ENCODE peak calls at places on chromosome 15, in six cellular contexts. One of them, this sample, is unnamed.

GRCh38 chr15:51750942-51751686 is at the start of gene TMOD2:
- DNase-seq in GM20000: peak; percentile 82
- DNase-seq in CD4-positive, alpha-beta T cell: peak; percentile 52
- DNase-seq in neural crest cell: peak; percentile 35
- DNase-seq in endothelial cell of umbilical vein: no peak
- DNase-seq in bronchial epithelial cell: peak; percentile 48
- DNase-seq in this sample: peak; percentile 60

GRCh38 chr15:94924971-94925593 is 693.7 kb downstream of the MCTP2 start:
- DNase-seq in neural crest cell: no peak
- DNase-seq in GM20000: no peak
- DNase-seq in CD4-positive, alpha-beta T cell: no peak
- DNase-seq in bronchial epithelial cell: no peak
- DNase-seq in endothelial cell of umbilical vein: peak; percentile 43
- DNase-seq in this sample: no peak

GRCh38 chr15:92149029-92149428 is 244.7 kb upstream of the ST8SIA2 start:
- DNase-seq in bronchial epithelial cell: no peak
- DNase-seq in endothelial cell of umbilical vein: no peak
- DNase-seq in neural crest cell: no peak
- DNase-seq in CD4-positive, alpha-beta T cell: no peak
- DNase-seq in GM20000: no peak
- DNase-seq in this sample: no peak

GRCh38 chr15:66566963-66567531 is 1.2 kb upstream of the LCTL start:
- DNase-seq in neural crest cell: peak; percentile 87
- DNase-seq in GM20000: peak; percentile 77
- DNase-seq in endothelial cell of umbilical vein: peak; percentile 67
- DNase-seq in CD4-positive, alpha-beta T cell: peak; percentile 23
- DNase-seq in bronchial epithelial cell: peak; percentile 34
- DNase-seq in this sample: peak; percentile 55

GRCh38 chr15:51992953-51993352 is 21.4 kb upstream of the LEO1 start:
- DNase-seq in neural crest cell: no peak
- DNase-seq in CD4-positive, alpha-beta T cell: no peak
- DNase-seq in bronchial epithelial cell: peak; percentile 86
- DNase-seq in GM20000: no peak
- DNase-seq in endothelial cell of umbilical vein: peak; percentile 74
- DNase-seq in this sample: no peak

GRCh38 chr15:56149071-56149470 is 94.6 kb downstream of the RFX7 start:
- DNase-seq in GM20000: no peak
- DNase-seq in endothelial cell of umbilical vein: no peak
- DNase-seq in neural crest cell: no peak
- DNase-seq in CD4-positive, alpha-beta T cell: no peak
- DNase-seq in bronchial epithelial cell: no peak
- DNase-seq in this sample: no peak

GRCh38 chr15:29920515-29920914 is 98.2 kb upstream of the TJP1 start:
- DNase-seq in GM20000: no peak
- DNase-seq in bronchial epithelial cell: peak; percentile 94
- DNase-seq in CD4-positive, alpha-beta T cell: no peak
- DNase-seq in endothelial cell of umbilical vein: no peak
- DNase-seq in neural crest cell: no peak
- DNase-seq in this sample: no peak

GRCh38 chr15:44157679-44158078 is 37.4 kb downstream of the FRMD5 start:
- DNase-seq in GM20000: no peak
- DNase-seq in bronchial epithelial cell: peak; percentile 93
- DNase-seq in CD4-positive, alpha-beta T cell: no peak
- DNase-seq in endothelial cell of umbilical vein: peak; percentile 94
- DNase-seq in neural crest cell: no peak
- DNase-seq in this sample: no peak

GRCh38 chr15:29849218-29849617 is 26.9 kb upstream of the TJP1 start:
- DNase-seq in endothelial cell of umbilical vein: no peak
- DNase-seq in CD4-positive, alpha-beta T cell: no peak
- DNase-seq in neural crest cell: no peak
- DNase-seq in GM20000: no peak
- DNase-seq in bronchial epithelial cell: peak; percentile 52
- DNase-seq in this sample: no peak

GRCh38 chr15:101361418-101361817 is 66.4 kb upstream of the SNRPA1 start:
- DNase-seq in neural crest cell: no peak
- DNase-seq in bronchial epithelial cell: peak; percentile 66
- DNase-seq in CD4-positive, alpha-beta T cell: no peak
- DNase-seq in GM20000: no peak
- DNase-seq in endothelial cell of umbilical vein: no peak
- DNase-seq in this sample: no peak

GRCh38 chr15:53716909-53717878 is 42.3 kb downstream of the WDR72 start:
- DNase-seq in CD4-positive, alpha-beta T cell: no peak
- DNase-seq in neural crest cell: no peak
- DNase-seq in bronchial epithelial cell: peak; percentile 22
- DNase-seq in endothelial cell of umbilical vein: peak; percentile 21
- DNase-seq in GM20000: no peak
- DNase-seq in this sample: no peak

GRCh38 chr15:50138391-50138790 is 19.4 kb upstream of the ATP8B4 start:
- DNase-seq in GM20000: no peak
- DNase-seq in bronchial epithelial cell: no peak
- DNase-seq in CD4-positive, alpha-beta T cell: no peak
- DNase-seq in neural crest cell: no peak
- DNase-seq in endothelial cell of umbilical vein: no peak
- DNase-seq in this sample: no peak
- TF ChIP-seq CTCF in GM20000: no peak
- TF ChIP-seq CTCF in bronchial epithelial cell: peak; percentile 12
- TF ChIP-seq CTCF in CD4-positive, alpha-beta T cell: no peak
- TF ChIP-seq CTCF in neural crest cell: peak; percentile 32
- TF ChIP-seq CTCF in endothelial cell of umbilical vein: no peak
- TF ChIP-seq CTCF in this sample: peak; percentile 40

GRCh38 chr15:75042730-75043508 is 19.5 kb downstream of the PPCDC start:
- DNase-seq in endothelial cell of umbilical vein: peak; percentile 63
- DNase-seq in bronchial epithelial cell: peak; percentile 32
- DNase-seq in CD4-positive, alpha-beta T cell: peak; percentile 37
- DNase-seq in GM20000: peak; percentile 84
- DNase-seq in neural crest cell: peak; percentile 25
- DNase-seq in this sample: no peak
- TF ChIP-seq CTCF in endothelial cell of umbilical vein: peak; percentile 49
- TF ChIP-seq CTCF in bronchial epithelial cell: peak; percentile 60
- TF ChIP-seq CTCF in CD4-positive, alpha-beta T cell: no peak
- TF ChIP-seq CTCF in GM20000: peak; percentile 75
- TF ChIP-seq CTCF in neural crest cell: peak; percentile 51
- TF ChIP-seq CTCF in this sample: no peak

DNA sequence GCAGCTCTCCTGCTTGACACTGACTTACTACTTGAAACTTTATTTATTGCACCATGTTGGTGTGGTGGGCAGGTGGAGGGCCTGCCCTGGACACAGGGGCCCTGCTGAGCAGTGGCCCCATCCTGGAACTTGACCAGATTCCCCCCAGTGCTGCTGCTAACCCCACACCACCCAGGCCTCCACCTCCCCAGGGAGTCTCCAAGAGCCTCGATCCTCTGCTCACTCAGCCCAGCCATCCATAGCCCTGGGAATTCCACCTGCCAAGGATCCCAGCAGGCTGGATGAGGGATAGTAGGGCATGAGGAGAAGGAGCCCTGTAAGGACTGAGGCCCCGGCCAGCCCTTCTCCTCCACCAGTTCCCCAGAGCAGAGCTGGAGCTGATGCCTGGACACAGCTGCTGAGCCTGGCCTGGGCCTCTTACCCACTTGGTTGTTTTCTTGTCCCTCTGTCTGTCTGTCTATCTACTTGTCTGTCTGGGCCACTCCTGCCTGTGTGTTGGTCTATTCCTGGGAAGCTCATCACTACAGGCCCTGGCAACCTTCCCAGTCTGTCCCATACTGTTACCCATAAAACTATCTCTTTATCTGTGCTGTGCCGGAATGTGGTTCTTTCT is 2.8 kb downstream of the CHAC1 start:
- DNase-seq in endothelial cell of umbilical vein: no peak
- DNase-seq in CD4-positive, alpha-beta T cell: no peak
- DNase-seq in neural crest cell: no peak
- DNase-seq in GM20000: no peak
- DNase-seq in bronchial epithelial cell: no peak
- DNase-seq in this sample: no peak
- TF ChIP-seq CTCF in endothelial cell of umbilical vein: no peak
- TF ChIP-seq CTCF in CD4-positive, alpha-beta T cell: no peak
- TF ChIP-seq CTCF in neural crest cell: no peak
- TF ChIP-seq CTCF in GM20000: no peak
- TF ChIP-seq CTCF in bronchial epithelial cell: no peak
- TF ChIP-seq CTCF in this sample: no peak

GRCh38 chr15:33612721-33613304 is 302.0 kb downstream of the RYR3 start:
- DNase-seq in endothelial cell of umbilical vein: no peak
- DNase-seq in bronchial epithelial cell: no peak
- DNase-seq in CD4-positive, alpha-beta T cell: no peak
- DNase-seq in neural crest cell: no peak
- DNase-seq in GM20000: no peak
- DNase-seq in this sample: no peak

DNA sequence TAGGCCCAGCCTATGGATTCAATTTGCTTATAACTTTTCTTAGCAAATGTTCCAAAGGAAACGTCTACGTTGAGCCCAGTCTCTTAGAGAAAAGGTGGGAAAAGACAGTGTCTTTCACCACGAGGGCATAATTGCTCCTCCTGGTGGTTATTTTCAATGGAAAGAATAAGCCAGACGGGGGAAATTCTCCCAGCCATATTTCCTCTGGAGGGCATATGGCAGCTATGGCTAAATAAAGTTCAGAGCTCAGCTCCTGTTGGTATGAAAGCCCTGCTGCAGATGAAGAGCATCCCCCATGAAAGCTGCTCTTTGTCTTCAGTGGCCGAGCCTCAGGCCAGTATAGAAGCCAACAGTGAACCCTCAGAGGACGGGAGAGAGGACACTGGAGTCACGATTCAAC is 297.9 kb downstream of the RYR3 start:
- DNase-seq in CD4-positive, alpha-beta T cell: no peak
- DNase-seq in bronchial epithelial cell: no peak
- DNase-seq in GM20000: no peak
- DNase-seq in endothelial cell of umbilical vein: no peak
- DNase-seq in neural crest cell: peak; percentile 5
- DNase-seq in this sample: no peak
- TF ChIP-seq CTCF in CD4-positive, alpha-beta T cell: no peak
- TF ChIP-seq CTCF in bronchial epithelial cell: peak; percentile 23
- TF ChIP-seq CTCF in GM20000: no peak
- TF ChIP-seq CTCF in endothelial cell of umbilical vein: no peak
- TF ChIP-seq CTCF in neural crest cell: peak; percentile 53
- TF ChIP-seq CTCF in this sample: no peak

GRCh38 chr15:75758071-75758872 is 45.6 kb upstream of the CSPG4 start:
- DNase-seq in CD4-positive, alpha-beta T cell: peak; percentile 26
- DNase-seq in bronchial epithelial cell: peak; percentile 69
- DNase-seq in endothelial cell of umbilical vein: peak; percentile 54
- DNase-seq in neural crest cell: peak; percentile 76
- DNase-seq in GM20000: peak; percentile 83
- DNase-seq in this sample: peak; percentile 73
- TF ChIP-seq CTCF in CD4-positive, alpha-beta T cell: no peak
- TF ChIP-seq CTCF in bronchial epithelial cell: peak; percentile 29
- TF ChIP-seq CTCF in endothelial cell of umbilical vein: no peak
- TF ChIP-seq CTCF in neural crest cell: peak; percentile 35
- TF ChIP-seq CTCF in GM20000: no peak
- TF ChIP-seq CTCF in this sample: no peak

DNA sequence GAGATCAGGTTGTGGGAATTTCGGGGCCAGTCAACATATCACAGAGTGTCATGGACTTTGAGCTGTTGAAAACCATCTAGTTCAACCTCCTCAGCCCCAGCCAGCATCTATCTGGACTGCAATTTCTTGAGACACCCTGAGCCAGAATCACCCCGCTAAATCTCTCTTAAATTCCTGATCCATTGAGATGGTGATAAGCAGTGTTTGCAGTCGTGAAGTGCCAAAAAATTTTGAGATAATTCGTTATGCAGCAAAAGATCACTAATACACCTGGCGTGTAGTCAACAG is 29.3 kb downstream of the TMED3 start:
- DNase-seq in neural crest cell: no peak
- DNase-seq in bronchial epithelial cell: no peak
- DNase-seq in GM20000: no peak
- DNase-seq in endothelial cell of umbilical vein: no peak
- DNase-seq in CD4-positive, alpha-beta T cell: no peak
- DNase-seq in this sample: no peak
- TF ChIP-seq CTCF in neural crest cell: no peak
- TF ChIP-seq CTCF in bronchial epithelial cell: no peak
- TF ChIP-seq CTCF in GM20000: no peak
- TF ChIP-seq CTCF in endothelial cell of umbilical vein: no peak
- TF ChIP-seq CTCF in CD4-positive, alpha-beta T cell: no peak
- TF ChIP-seq CTCF in this sample: peak; percentile 18

DNA sequence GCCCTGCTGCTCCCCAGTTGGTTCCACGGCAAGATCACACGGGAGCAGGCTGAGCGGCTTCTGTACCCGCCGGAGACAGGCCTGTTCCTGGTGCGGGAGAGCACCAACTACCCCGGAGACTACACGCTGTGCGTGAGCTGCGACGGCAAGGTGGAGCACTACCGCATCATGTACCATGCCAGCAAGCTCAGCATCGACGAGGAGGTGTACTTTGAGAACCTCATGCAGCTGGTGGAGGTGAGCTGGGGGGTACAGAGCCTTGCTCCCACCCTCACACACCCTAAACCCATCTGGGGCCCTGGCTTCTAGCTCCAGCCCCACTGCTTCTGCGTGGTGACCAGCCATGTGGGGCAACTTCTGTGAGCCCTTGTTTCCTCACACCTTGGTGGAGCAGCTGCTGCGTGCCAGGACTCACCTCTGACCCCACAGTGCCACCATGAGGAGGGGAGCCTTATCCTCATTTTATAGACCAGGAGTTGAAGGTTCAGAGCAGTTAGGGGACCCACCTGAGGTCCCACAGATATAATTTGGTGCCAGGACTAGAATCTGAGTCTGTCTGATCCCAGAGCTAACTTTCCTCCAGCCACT is 13.3 kb upstream of the LMAN1L start:
- DNase-seq in neural crest cell: no peak
- DNase-seq in bronchial epithelial cell: no peak
- DNase-seq in GM20000: no peak
- DNase-seq in endothelial cell of umbilical vein: no peak
- DNase-seq in CD4-positive, alpha-beta T cell: no peak
- DNase-seq in this sample: no peak
- TF ChIP-seq CTCF in neural crest cell: no peak
- TF ChIP-seq CTCF in bronchial epithelial cell: no peak
- TF ChIP-seq CTCF in GM20000: no peak
- TF ChIP-seq CTCF in endothelial cell of umbilical vein: no peak
- TF ChIP-seq CTCF in CD4-positive, alpha-beta T cell: no peak
- TF ChIP-seq CTCF in this sample: no peak

This sample was measured in mesothelial cell of epicardium.